ENCODE peak calls at places on chromosomes 16 and 17, in seven cellular contexts. One of them, this sample, is unnamed.

GRCh38 chr16:74716355-74716754 is 15.7 kb upstream of the MLKL start:
- DNase-seq in osteocyte: no peak
- DNase-seq in BJ: no peak
- DNase-seq in GM23338: no peak
- DNase-seq in lung: no peak
- DNase-seq in endodermal cell: peak
- DNase-seq in type B pancreatic cell: no peak
- DNase-seq in this sample: no peak

GRCh38 chr17:19713901-19714361 is 2.5 kb downstream of the SLC47A2 start:
- DNase-seq in osteocyte: no peak
- DNase-seq in BJ: no peak
- DNase-seq in GM23338: peak
- DNase-seq in lung: no peak
- DNase-seq in endodermal cell: peak
- DNase-seq in type B pancreatic cell: peak
- DNase-seq in this sample: no peak

GRCh38 chr16:81673432-81673831 is 105.7 kb upstream of the PLCG2 start:
- DNase-seq in osteocyte: no peak
- DNase-seq in BJ: no peak
- DNase-seq in GM23338: no peak
- DNase-seq in lung: no peak
- DNase-seq in endodermal cell: no peak
- DNase-seq in type B pancreatic cell: no peak
- DNase-seq in this sample: no peak

GRCh38 chr16:1007284-1007850 is 25.8 kb downstream of the SOX8 start:
- DNase-seq in osteocyte: no peak
- DNase-seq in BJ: no peak
- DNase-seq in GM23338: no peak
- DNase-seq in lung: no peak
- DNase-seq in endodermal cell: no peak
- DNase-seq in type B pancreatic cell: no peak
- DNase-seq in this sample: no peak

GRCh38 chr16:31078597-31079341 is 4.5 kb downstream of the ZNF646 start:
- DNase-seq in osteocyte: no peak
- DNase-seq in BJ: no peak
- DNase-seq in GM23338: no peak
- DNase-seq in lung: no peak
- DNase-seq in endodermal cell: no peak
- DNase-seq in type B pancreatic cell: no peak
- DNase-seq in this sample: no peak

GRCh38 chr16:29757950-29758466 is 12.2 kb upstream of the C16orf54 start:
- DNase-seq in osteocyte: no peak
- DNase-seq in BJ: peak
- DNase-seq in GM23338: no peak
- DNase-seq in lung: no peak
- DNase-seq in endodermal cell: no peak
- DNase-seq in type B pancreatic cell: no peak
- DNase-seq in this sample: no peak

GRCh38 chr17:37839196-37839978 is 84.8 kb upstream of the TBC1D3K start:
- DNase-seq in osteocyte: no peak
- DNase-seq in BJ: no peak
- DNase-seq in GM23338: no peak
- DNase-seq in lung: no peak
- DNase-seq in endodermal cell: peak
- DNase-seq in type B pancreatic cell: no peak
- DNase-seq in this sample: no peak

GRCh38 chr17:7184647-7185046 is 5.5 kb upstream of the ASGR1 start:
- DNase-seq in osteocyte: no peak
- DNase-seq in BJ: no peak
- DNase-seq in GM23338: no peak
- DNase-seq in lung: no peak
- DNase-seq in endodermal cell: peak
- DNase-seq in type B pancreatic cell: no peak
- DNase-seq in this sample: peak

GRCh38 chr17:79946352-79947231 is 89.1 kb downstream of the TBC1D16 start:
- DNase-seq in osteocyte: no peak
- DNase-seq in BJ: no peak
- DNase-seq in GM23338: no peak
- DNase-seq in lung: no peak
- DNase-seq in endodermal cell: peak
- DNase-seq in type B pancreatic cell: peak
- DNase-seq in this sample: peak

GRCh38 chr16:23391381-23392222 is 61.4 kb downstream of the COG7 start:
- DNase-seq in osteocyte: no peak
- DNase-seq in BJ: no peak
- DNase-seq in GM23338: no peak
- DNase-seq in lung: peak
- DNase-seq in endodermal cell: no peak
- DNase-seq in type B pancreatic cell: no peak
- DNase-seq in this sample: peak

GRCh38 chr16:78122774-78123315 is 23.4 kb downstream of the WWOX start:
- DNase-seq in osteocyte: no peak
- DNase-seq in BJ: no peak
- DNase-seq in GM23338: peak
- DNase-seq in lung: no peak
- DNase-seq in endodermal cell: no peak
- DNase-seq in type B pancreatic cell: no peak
- DNase-seq in this sample: no peak

GRCh38 chr17:57528084-57528451 is 217.0 kb downstream of the CCDC182 start:
- DNase-seq in osteocyte: no peak
- DNase-seq in BJ: no peak
- DNase-seq in GM23338: peak
- DNase-seq in lung: peak
- DNase-seq in endodermal cell: no peak
- DNase-seq in type B pancreatic cell: no peak
- DNase-seq in this sample: no peak

DNA sequence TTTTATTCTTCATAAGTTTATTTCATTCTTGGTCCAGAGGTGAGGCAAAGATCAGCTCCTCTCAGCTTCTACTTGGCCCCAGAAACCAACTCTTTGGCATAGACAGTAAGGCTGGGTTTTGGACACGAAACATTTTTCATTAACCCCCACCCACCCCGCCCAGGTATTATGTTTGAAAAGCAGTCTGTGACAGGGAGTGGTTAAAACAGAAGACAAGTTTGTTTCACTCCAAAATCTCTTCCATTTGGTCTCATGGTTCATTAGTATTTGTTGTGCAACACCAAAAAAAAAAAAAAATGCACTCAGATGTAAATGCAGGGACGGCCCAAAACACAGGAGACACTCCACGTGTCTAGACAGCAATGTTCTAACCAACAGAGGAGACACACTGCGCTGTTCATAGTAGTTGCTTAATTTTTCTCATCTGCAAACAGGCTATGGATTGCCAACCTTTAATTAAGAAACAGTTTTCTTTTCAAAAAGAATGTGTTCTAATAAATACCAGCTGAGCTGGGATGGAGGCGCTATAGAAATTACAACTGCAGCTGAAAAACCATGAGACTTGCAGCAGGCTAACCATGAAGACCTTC is 39.8 kb upstream of the MMP2 start:
- DNase-seq in osteocyte: no peak
- DNase-seq in BJ: no peak
- DNase-seq in GM23338: no peak
- DNase-seq in lung: no peak
- DNase-seq in endodermal cell: no peak
- DNase-seq in type B pancreatic cell: no peak
- DNase-seq in this sample: no peak
- TF ChIP-seq CTCF in osteocyte: no peak
- TF ChIP-seq CTCF in BJ: no peak
- TF ChIP-seq CTCF in GM23338: no peak
- TF ChIP-seq CTCF in lung: no peak
- TF ChIP-seq CTCF in endodermal cell: no peak
- TF ChIP-seq CTCF in type B pancreatic cell: no peak
- TF ChIP-seq CTCF in this sample: no peak

DNA sequence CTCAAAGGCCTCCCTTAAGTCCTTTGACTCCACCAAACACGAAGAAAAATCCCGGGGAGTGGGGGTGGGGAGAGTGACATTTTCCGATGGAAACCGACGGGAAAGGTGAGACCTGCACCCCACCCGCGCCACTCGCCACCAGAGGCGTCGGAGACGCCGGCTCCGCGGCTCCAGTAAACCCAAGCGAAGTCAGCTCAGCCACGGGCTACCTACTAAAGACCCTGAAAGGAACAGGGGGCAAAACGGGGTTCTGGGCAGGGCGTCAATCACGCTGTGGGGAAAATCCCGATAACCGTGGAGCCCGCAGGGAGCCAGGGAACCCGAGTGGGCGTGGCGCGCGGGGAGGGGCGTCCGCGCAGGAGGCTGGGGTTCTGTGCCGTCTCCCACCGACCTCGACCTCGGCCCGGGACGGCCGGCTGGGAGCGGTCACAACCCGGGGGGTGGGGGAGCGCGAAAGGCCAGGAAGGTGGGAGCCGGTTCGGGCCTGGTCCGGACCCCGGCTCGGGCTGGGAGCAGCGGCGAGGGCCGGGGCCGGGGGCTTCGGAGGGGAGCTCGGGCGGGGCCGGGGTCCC is 565 bp downstream of the WDR45B start:
- DNase-seq in osteocyte: no peak
- DNase-seq in BJ: no peak
- DNase-seq in GM23338: peak
- DNase-seq in lung: peak
- DNase-seq in endodermal cell: peak
- DNase-seq in type B pancreatic cell: no peak
- DNase-seq in this sample: no peak
- TF ChIP-seq CTCF in osteocyte: no peak
- TF ChIP-seq CTCF in BJ: peak
- TF ChIP-seq CTCF in GM23338: no peak
- TF ChIP-seq CTCF in lung: no peak
- TF ChIP-seq CTCF in endodermal cell: peak
- TF ChIP-seq CTCF in type B pancreatic cell: peak
- TF ChIP-seq CTCF in this sample: peak

DNA sequence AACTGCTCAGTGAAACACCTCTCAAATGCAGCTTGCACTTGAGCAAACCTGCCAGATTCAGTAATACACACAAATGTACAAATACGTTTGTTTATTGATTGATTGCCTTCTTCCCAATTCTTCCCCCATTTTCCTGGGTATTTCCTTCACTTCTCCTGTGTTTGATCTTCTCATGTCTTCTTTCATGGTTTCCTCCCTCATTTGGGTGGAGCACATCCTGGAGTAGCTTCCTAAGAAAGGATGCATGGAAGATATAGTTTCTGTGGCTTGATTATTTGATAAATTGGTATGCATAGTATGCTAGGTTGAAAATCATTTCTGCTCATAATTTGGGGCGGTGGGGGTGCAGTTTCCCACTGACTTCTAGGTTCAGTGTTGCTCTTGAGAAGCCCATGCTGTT is 28.8 kb downstream of the JPH3 start:
- DNase-seq in osteocyte: no peak
- DNase-seq in BJ: no peak
- DNase-seq in GM23338: no peak
- DNase-seq in lung: no peak
- DNase-seq in endodermal cell: no peak
- DNase-seq in type B pancreatic cell: no peak
- DNase-seq in this sample: no peak
- TF ChIP-seq CTCF in osteocyte: no peak
- TF ChIP-seq CTCF in BJ: no peak
- TF ChIP-seq CTCF in GM23338: no peak
- TF ChIP-seq CTCF in lung: no peak
- TF ChIP-seq CTCF in endodermal cell: no peak
- TF ChIP-seq CTCF in type B pancreatic cell: no peak
- TF ChIP-seq CTCF in this sample: no peak

GRCh38 chr17:564526-564925 is 150.1 kb downstream of the VPS53 start:
- DNase-seq in osteocyte: no peak
- DNase-seq in BJ: no peak
- DNase-seq in GM23338: no peak
- DNase-seq in lung: no peak
- DNase-seq in endodermal cell: no peak
- DNase-seq in type B pancreatic cell: no peak
- DNase-seq in this sample: no peak

GRCh38 chr17:562174-562573 is 152.5 kb downstream of the VPS53 start:
- DNase-seq in osteocyte: no peak
- DNase-seq in BJ: no peak
- DNase-seq in GM23338: no peak
- DNase-seq in lung: no peak
- DNase-seq in endodermal cell: no peak
- DNase-seq in type B pancreatic cell: no peak
- DNase-seq in this sample: no peak

GRCh38 chr17:561118-561517 is 153.5 kb downstream of the VPS53 start:
- DNase-seq in osteocyte: no peak
- DNase-seq in BJ: no peak
- DNase-seq in GM23338: no peak
- DNase-seq in lung: no peak
- DNase-seq in endodermal cell: no peak
- DNase-seq in type B pancreatic cell: no peak
- DNase-seq in this sample: no peak

GRCh38 chr17:563646-564045 is 151.0 kb downstream of the VPS53 start:
- DNase-seq in osteocyte: no peak
- DNase-seq in BJ: no peak
- DNase-seq in GM23338: no peak
- DNase-seq in lung: no peak
- DNase-seq in endodermal cell: no peak
- DNase-seq in type B pancreatic cell: no peak
- DNase-seq in this sample: no peak

DNA sequence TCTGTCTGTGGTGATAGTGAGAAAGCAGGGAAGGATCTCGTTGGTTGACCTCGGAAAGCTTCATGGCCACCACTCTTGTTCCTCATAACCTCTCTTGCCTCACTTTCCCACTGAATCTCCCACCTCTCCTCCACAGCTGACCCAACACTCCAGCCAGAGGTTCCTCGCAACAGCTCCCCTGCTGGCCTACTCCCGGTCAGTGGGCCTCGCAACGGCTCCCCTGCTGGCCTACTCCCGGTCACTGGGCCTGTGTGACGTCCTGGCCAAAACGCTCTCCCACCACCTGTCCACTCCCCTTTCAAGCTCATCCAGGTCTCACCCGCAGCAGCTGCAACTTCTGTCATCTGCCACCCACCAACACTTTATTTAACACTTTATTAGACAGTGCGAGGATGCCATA is 149.1 kb downstream of the VPS53 start:
- DNase-seq in osteocyte: no peak
- DNase-seq in BJ: no peak
- DNase-seq in GM23338: peak
- DNase-seq in lung: no peak
- DNase-seq in endodermal cell: peak
- DNase-seq in type B pancreatic cell: no peak
- DNase-seq in this sample: no peak
- TF ChIP-seq CTCF in osteocyte: no peak
- TF ChIP-seq CTCF in BJ: peak
- TF ChIP-seq CTCF in GM23338: peak
- TF ChIP-seq CTCF in lung: no peak
- TF ChIP-seq CTCF in endodermal cell: peak
- TF ChIP-seq CTCF in type B pancreatic cell: no peak
- TF ChIP-seq CTCF in this sample: peak

DNA sequence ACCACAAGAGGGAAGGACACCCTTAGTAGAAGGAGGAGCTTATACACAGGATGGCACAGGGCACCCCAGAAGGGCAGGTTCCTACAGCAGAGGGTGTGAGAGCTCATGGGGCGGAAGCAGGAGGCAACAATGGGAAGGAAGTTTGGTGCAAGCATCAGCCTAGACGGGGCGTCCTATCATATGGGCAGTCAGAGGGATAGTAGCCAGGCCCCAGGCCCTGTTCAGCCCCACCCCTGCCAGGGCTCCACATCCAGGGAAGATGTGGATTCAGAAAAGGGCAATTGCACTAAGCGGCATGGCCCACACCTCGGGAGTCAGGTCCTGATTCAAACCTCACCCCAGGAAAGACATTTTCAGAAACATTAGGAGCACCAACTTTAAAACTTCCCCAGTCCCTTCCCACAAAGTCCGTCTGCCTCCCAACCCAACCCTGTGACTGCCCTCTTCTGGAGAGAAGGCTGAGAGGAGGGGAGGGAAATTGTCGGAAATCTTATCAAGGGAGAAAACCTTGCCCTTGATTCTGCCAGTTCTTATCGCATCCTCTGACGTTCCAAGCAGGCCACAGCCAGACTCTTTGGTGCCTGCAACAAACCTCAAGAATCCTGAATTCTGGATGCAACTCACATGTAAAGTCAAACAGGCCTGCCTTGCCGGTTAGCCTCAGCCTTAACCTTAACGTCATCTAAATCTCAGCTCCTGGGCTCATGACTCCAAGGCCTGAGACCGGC is 198.8 kb upstream of the CDH5 start:
- DNase-seq in osteocyte: no peak
- DNase-seq in BJ: no peak
- DNase-seq in GM23338: peak
- DNase-seq in lung: no peak
- DNase-seq in endodermal cell: peak
- DNase-seq in type B pancreatic cell: no peak
- DNase-seq in this sample: no peak
- TF ChIP-seq CTCF in osteocyte: peak
- TF ChIP-seq CTCF in BJ: peak
- TF ChIP-seq CTCF in GM23338: peak
- TF ChIP-seq CTCF in lung: no peak
- TF ChIP-seq CTCF in endodermal cell: peak
- TF ChIP-seq CTCF in type B pancreatic cell: peak
- TF ChIP-seq CTCF in this sample: peak